ENCODE peak calls at places on chromosomes 16 and 17, in seven cellular contexts. One of them, this sample, is unnamed.

GRCh38 chr16:52557236-52557635 is 10.3 kb upstream of the TOX3 start:
- DNase-seq in HCT116: no peak
- DNase-seq in HAP-1: no peak
- DNase-seq in GM12878: no peak
- DNase-seq in heart right ventricle: no peak
- DNase-seq in GM23248: no peak
- DNase-seq in breast epithelium: no peak
- DNase-seq in this sample: no peak

GRCh38 chr17:48513097-48513496 is 17.7 kb downstream of the HOXB1 start:
- DNase-seq in HCT116: no peak
- DNase-seq in HAP-1: no peak
- DNase-seq in GM12878: no peak
- DNase-seq in heart right ventricle: no peak
- DNase-seq in GM23248: no peak
- DNase-seq in breast epithelium: no peak
- DNase-seq in this sample: no peak

GRCh38 chr17:51120357-51120738 is 320 bp downstream of the SPAG9 start:
- DNase-seq in HCT116: no peak
- DNase-seq in HAP-1: no peak
- DNase-seq in GM12878: no peak
- DNase-seq in heart right ventricle: no peak
- DNase-seq in GM23248: no peak
- DNase-seq in breast epithelium: no peak
- DNase-seq in this sample: peak; percentile 35

GRCh38 chr17:83057793-83058477 is 21.5 kb upstream of the METRNL start:
- DNase-seq in HCT116: no peak
- DNase-seq in HAP-1: no peak
- DNase-seq in GM12878: no peak
- DNase-seq in heart right ventricle: peak; percentile 77
- DNase-seq in GM23248: no peak
- DNase-seq in breast epithelium: no peak
- DNase-seq in this sample: no peak

GRCh38 chr17:33113281-33114010 is 121.8 kb downstream of the SPACA3 start:
- DNase-seq in HCT116: no peak
- DNase-seq in HAP-1: no peak
- DNase-seq in GM12878: no peak
- DNase-seq in heart right ventricle: no peak
- DNase-seq in GM23248: peak; percentile 44
- DNase-seq in breast epithelium: no peak
- DNase-seq in this sample: no peak

GRCh38 chr16:53773150-53773846 is 69.3 kb downstream of the FTO start:
- DNase-seq in HCT116: no peak
- DNase-seq in HAP-1: peak; percentile 82
- DNase-seq in GM12878: peak; percentile 13
- DNase-seq in heart right ventricle: no peak
- DNase-seq in GM23248: peak; percentile 86
- DNase-seq in breast epithelium: peak; percentile 51
- DNase-seq in this sample: no peak

GRCh38 chr16:4261557-4262172 is 11.2 kb downstream of the TFAP4 start:
- DNase-seq in HCT116: peak; percentile 22
- DNase-seq in HAP-1: peak; percentile 19
- DNase-seq in GM12878: no peak
- DNase-seq in heart right ventricle: peak; percentile 45
- DNase-seq in GM23248: peak; percentile 30
- DNase-seq in breast epithelium: no peak
- DNase-seq in this sample: peak; percentile 25

GRCh38 chr17:32971171-32971570 is 20.5 kb upstream of the SPACA3 start:
- DNase-seq in HCT116: no peak
- DNase-seq in HAP-1: no peak
- DNase-seq in GM12878: peak; percentile 56
- DNase-seq in heart right ventricle: no peak
- DNase-seq in GM23248: peak; percentile 34
- DNase-seq in breast epithelium: no peak
- DNase-seq in this sample: no peak

GRCh38 chr17:81412490-81413093 is 17.3 kb downstream of the BAHCC1 start:
- DNase-seq in HCT116: no peak
- DNase-seq in HAP-1: no peak
- DNase-seq in GM12878: no peak
- DNase-seq in heart right ventricle: no peak
- DNase-seq in GM23248: no peak
- DNase-seq in breast epithelium: no peak
- DNase-seq in this sample: no peak

GRCh38 chr17:68053237-68054030 is 17.9 kb downstream of the KPNA2 start:
- DNase-seq in HCT116: no peak
- DNase-seq in HAP-1: no peak
- DNase-seq in GM12878: no peak
- DNase-seq in heart right ventricle: no peak
- DNase-seq in GM23248: peak; percentile 78
- DNase-seq in breast epithelium: no peak
- DNase-seq in this sample: no peak

GRCh38 chr17:72682597-72682996 is 409.9 kb downstream of the SLC39A11 start:
- DNase-seq in HCT116: no peak
- DNase-seq in HAP-1: no peak
- DNase-seq in GM12878: no peak
- DNase-seq in heart right ventricle: no peak
- DNase-seq in GM23248: peak; percentile 53
- DNase-seq in breast epithelium: no peak
- DNase-seq in this sample: no peak

GRCh38 chr16:82753821-82754220 is 127.1 kb downstream of the CDH13 start:
- DNase-seq in HCT116: no peak
- DNase-seq in HAP-1: no peak
- DNase-seq in GM12878: no peak
- DNase-seq in heart right ventricle: no peak
- DNase-seq in GM23248: peak; percentile 86
- DNase-seq in breast epithelium: no peak
- DNase-seq in this sample: no peak

GRCh38 chr17:15456972-15457722 is 10.3 kb downstream of the CDRT4 start:
- DNase-seq in HCT116: no peak
- DNase-seq in HAP-1: no peak
- DNase-seq in GM12878: no peak
- DNase-seq in heart right ventricle: peak; percentile 61
- DNase-seq in GM23248: peak; percentile 87
- DNase-seq in breast epithelium: peak; percentile 87
- DNase-seq in this sample: no peak

GRCh38 chr16:53511403-53512280 is 8.6 kb upstream of the AKTIP start:
- DNase-seq in HCT116: no peak
- DNase-seq in HAP-1: no peak
- DNase-seq in GM12878: no peak
- DNase-seq in heart right ventricle: no peak
- DNase-seq in GM23248: no peak
- DNase-seq in breast epithelium: peak; percentile 53
- DNase-seq in this sample: no peak

GRCh38 chr17:52106638-52107261 is 51.8 kb downstream of the CA10 start:
- DNase-seq in HCT116: peak; percentile 19
- DNase-seq in HAP-1: peak; percentile 10
- DNase-seq in GM12878: no peak
- DNase-seq in heart right ventricle: no peak
- DNase-seq in GM23248: peak; percentile 58
- DNase-seq in breast epithelium: no peak
- DNase-seq in this sample: no peak

GRCh38 chr17:18043491-18043890 is 4.3 kb downstream of the GID4 start:
- DNase-seq in HCT116: peak; percentile 12
- DNase-seq in HAP-1: peak; percentile 36
- DNase-seq in GM12878: no peak
- DNase-seq in heart right ventricle: no peak
- DNase-seq in GM23248: peak; percentile 55
- DNase-seq in breast epithelium: no peak
- DNase-seq in this sample: no peak

GRCh38 chr17:31442860-31443259 is 51.4 kb downstream of the RAB11FIP4 start:
- DNase-seq in HCT116: no peak
- DNase-seq in HAP-1: no peak
- DNase-seq in GM12878: no peak
- DNase-seq in heart right ventricle: no peak
- DNase-seq in GM23248: no peak
- DNase-seq in breast epithelium: no peak
- DNase-seq in this sample: no peak

GRCh38 chr17:74113952-74114351 is 89.5 kb upstream of the RPL38 start:
- DNase-seq in HCT116: no peak
- DNase-seq in HAP-1: no peak
- DNase-seq in GM12878: no peak
- DNase-seq in heart right ventricle: no peak
- DNase-seq in GM23248: no peak
- DNase-seq in breast epithelium: no peak
- DNase-seq in this sample: no peak

GRCh38 chr16:87724490-87725291 is 41.1 kb downstream of the KLHDC4 start:
- DNase-seq in HCT116: no peak
- DNase-seq in HAP-1: no peak
- DNase-seq in GM12878: peak; percentile 25
- DNase-seq in heart right ventricle: no peak
- DNase-seq in GM23248: no peak
- DNase-seq in breast epithelium: no peak
- DNase-seq in this sample: no peak

GRCh38 chr16:19861811-19862327 is 22.8 kb downstream of the GPRC5B start:
- DNase-seq in HCT116: no peak
- DNase-seq in HAP-1: no peak
- DNase-seq in GM12878: no peak
- DNase-seq in heart right ventricle: no peak
- DNase-seq in GM23248: no peak
- DNase-seq in breast epithelium: no peak
- DNase-seq in this sample: no peak

GRCh38 chr17:44733753-44734152 is 25.0 kb upstream of the ADAM11 start:
- DNase-seq in HCT116: no peak
- DNase-seq in HAP-1: no peak
- DNase-seq in GM12878: no peak
- DNase-seq in heart right ventricle: no peak
- DNase-seq in GM23248: no peak
- DNase-seq in breast epithelium: no peak
- DNase-seq in this sample: no peak

GRCh38 chr16:53549970-53550406 is 47.0 kb upstream of the AKTIP start:
- DNase-seq in HCT116: peak; percentile 46
- DNase-seq in HAP-1: peak; percentile 86
- DNase-seq in GM12878: peak; percentile 40
- DNase-seq in heart right ventricle: no peak
- DNase-seq in GM23248: peak; percentile 93
- DNase-seq in breast epithelium: peak; percentile 46
- DNase-seq in this sample: peak; percentile 18

GRCh38 chr16:34078697-34079096 is 619.3 kb downstream of the TP53TG3F start:
- DNase-seq in HCT116: no peak
- DNase-seq in HAP-1: no peak
- DNase-seq in GM12878: no peak
- DNase-seq in heart right ventricle: no peak
- DNase-seq in GM23248: no peak
- DNase-seq in breast epithelium: no peak
- DNase-seq in this sample: no peak
- H3K9me3 ChIP-seq in HCT116: peaks cover 39% of the 10 kb centered on the region
- H3K9me3 ChIP-seq in HAP-1: peaks cover 10% of the 10 kb centered on the region
- H3K9me3 ChIP-seq in GM12878: no peaks in the 10 kb centered on the region
- H3K9me3 ChIP-seq in heart right ventricle: peaks cover 96% of the 10 kb centered on the region
- H3K9me3 ChIP-seq in GM23248: peaks cover 8% of the 10 kb centered on the region
- H3K9me3 ChIP-seq in breast epithelium: peaks cover 73% of the 10 kb centered on the region
- H3K9me3 ChIP-seq in this sample: peaks cover 5% of the 10 kb centered on the region

DNA sequence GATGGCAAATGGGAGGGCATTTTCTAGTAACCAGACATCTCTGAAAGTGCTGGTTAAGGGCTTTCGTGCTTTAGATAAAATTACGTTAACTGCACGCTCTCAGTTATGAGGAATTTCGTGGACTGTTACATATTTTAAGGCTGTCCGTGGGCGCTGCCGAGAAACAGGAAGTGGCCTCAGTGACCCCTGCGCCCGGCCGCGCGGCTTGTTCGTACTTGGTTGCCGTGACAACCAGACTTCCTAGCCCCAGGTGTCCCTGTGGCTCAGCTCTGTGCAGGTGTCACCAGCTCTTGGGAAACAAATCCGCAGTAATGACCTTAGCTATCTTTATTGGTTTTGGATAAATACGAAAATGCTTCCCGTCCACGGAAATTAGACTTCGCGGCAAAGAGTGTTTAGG is 52.7 kb downstream of the LMF1 start:
- DNase-seq in HCT116: no peak
- DNase-seq in HAP-1: no peak
- DNase-seq in GM12878: no peak
- DNase-seq in heart right ventricle: no peak
- DNase-seq in GM23248: no peak
- DNase-seq in breast epithelium: no peak
- DNase-seq in this sample: no peak
- H3K9me3 ChIP-seq in HCT116: no peaks in the 10 kb centered on the region
- H3K9me3 ChIP-seq in HAP-1: no peaks in the 10 kb centered on the region
- H3K9me3 ChIP-seq in GM12878: peaks cover 4% of the 10 kb centered on the region
- H3K9me3 ChIP-seq in heart right ventricle: no peaks in the 10 kb centered on the region
- H3K9me3 ChIP-seq in GM23248: no peaks in the 10 kb centered on the region
- H3K9me3 ChIP-seq in breast epithelium: no peaks in the 10 kb centered on the region
- H3K9me3 ChIP-seq in this sample: no peaks in the 10 kb centered on the region

DNA sequence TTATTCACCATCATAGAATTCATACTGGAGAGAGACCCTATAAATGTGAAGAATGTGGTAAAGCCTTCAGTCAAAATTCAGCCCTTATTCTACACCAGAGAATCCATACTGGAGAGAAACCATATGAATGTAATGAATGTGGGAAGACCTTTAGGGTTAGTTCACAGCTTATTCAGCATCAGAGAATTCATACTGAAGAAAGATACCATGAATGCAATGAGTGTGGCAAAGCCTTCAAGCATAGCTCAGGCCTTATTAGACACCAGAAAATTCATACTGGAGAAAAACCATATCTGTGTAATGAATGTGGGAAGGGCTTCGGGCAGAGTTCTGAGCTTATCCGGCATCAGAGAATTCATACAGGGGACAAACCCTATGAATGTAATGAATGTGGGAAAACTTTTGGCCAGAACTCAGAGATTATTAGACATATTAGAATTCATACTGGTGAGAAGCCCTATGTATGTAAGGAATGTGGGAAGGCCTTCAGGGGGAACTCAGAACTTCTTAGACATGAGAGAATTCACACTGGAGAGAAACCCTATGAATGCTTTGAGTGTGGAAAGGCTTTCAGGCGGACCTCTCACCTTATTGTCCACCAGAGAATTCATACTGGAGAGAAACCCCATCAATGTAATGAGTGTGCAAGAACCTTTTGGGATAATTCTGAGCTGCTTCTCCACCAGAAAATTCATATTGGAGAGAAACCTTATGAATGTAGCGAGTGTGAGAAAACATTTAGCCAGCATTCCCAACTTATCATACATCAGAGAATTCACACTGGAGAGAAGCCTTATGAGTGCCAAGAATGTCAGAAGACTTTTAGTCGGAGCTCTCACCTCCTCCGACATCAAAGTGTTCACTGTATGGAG is 14.1 kb downstream of the ZFP3 start:
- DNase-seq in HCT116: no peak
- DNase-seq in HAP-1: no peak
- DNase-seq in GM12878: no peak
- DNase-seq in heart right ventricle: no peak
- DNase-seq in GM23248: no peak
- DNase-seq in breast epithelium: no peak
- DNase-seq in this sample: no peak
- H3K9me3 ChIP-seq in HCT116: peaks cover 66% of the 10 kb centered on the region
- H3K9me3 ChIP-seq in HAP-1: peaks cover 48% of the 10 kb centered on the region
- H3K9me3 ChIP-seq in GM12878: peaks cover 70% of the 10 kb centered on the region
- H3K9me3 ChIP-seq in heart right ventricle: peaks cover 98% of the 10 kb centered on the region
- H3K9me3 ChIP-seq in GM23248: peaks cover 28% of the 10 kb centered on the region
- H3K9me3 ChIP-seq in breast epithelium: peaks cover 98% of the 10 kb centered on the region
- H3K9me3 ChIP-seq in this sample: peaks cover 57% of the 10 kb centered on the region

DNA sequence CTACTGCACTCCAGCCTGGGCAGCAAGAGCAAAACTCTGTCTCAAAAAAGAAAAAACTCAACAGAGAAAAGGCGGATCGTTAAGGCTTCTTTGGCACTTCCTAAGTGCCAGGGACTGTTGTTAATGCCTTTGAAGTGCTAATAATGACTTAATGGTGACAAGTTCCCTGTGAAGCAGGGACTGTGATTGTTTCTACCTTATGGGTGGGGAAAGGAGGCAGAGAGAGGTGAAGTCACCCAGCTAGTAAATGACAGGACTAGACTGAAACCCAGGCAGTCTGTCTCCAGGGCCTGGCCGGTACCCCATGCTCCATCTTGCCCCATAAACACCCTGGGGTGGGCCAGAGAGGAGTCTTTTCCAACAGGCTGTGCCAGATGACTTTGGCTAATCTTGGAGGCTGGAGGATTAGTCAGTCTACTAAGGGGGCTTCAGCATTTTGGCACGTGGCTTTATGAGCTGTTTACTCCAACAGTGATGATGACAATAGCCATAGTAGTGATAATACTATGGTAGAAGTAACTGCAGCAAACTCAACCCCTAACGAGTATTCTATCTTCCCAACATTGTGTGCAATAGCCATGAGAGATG is 26.9 kb downstream of the ABCC1 start:
- DNase-seq in HCT116: no peak
- DNase-seq in HAP-1: no peak
- DNase-seq in GM12878: no peak
- DNase-seq in heart right ventricle: no peak
- DNase-seq in GM23248: peak; percentile 59
- DNase-seq in breast epithelium: no peak
- DNase-seq in this sample: no peak
- H3K9me3 ChIP-seq in HCT116: peaks cover 15% of the 10 kb centered on the region
- H3K9me3 ChIP-seq in HAP-1: peaks cover 37% of the 10 kb centered on the region
- H3K9me3 ChIP-seq in GM12878: peaks cover 54% of the 10 kb centered on the region
- H3K9me3 ChIP-seq in heart right ventricle: peaks cover 27% of the 10 kb centered on the region
- H3K9me3 ChIP-seq in GM23248: no peaks in the 10 kb centered on the region
- H3K9me3 ChIP-seq in breast epithelium: peaks cover 13% of the 10 kb centered on the region
- H3K9me3 ChIP-seq in this sample: no peaks in the 10 kb centered on the region